ENCODE peak calls at places on chromosomes 6 and 20, in four cellular contexts. U is coronary artery, A is IMR-90, N is left ventricle myocardium inferior. B is an unnamed sample.

GRCh38 chr20:53881362-53881761 is 189.0 kb downstream of the BCAS1 start:
- DNase-seq in U (no peak), A (no peak), N (no peak), B (no peak)

GRCh38 chr6:163232649-163233048 is 181.9 kb upstream of the QKI start:
- DNase-seq in U (no peak), A (no peak), N (no peak), B (no peak)

GRCh38 chr6:169791721-169792131 is 40.3 kb downstream of the ERMARD start:
- DNase-seq in U (peak), A (no peak), N (no peak), B (no peak)

GRCh38 chr6:148599967-148600426 is 146.8 kb upstream of the UST start:
- DNase-seq in U (no peak), A (peak), N (no peak), B (no peak)

GRCh38 chr20:47740225-47741184 is 44.8 kb downstream of the SULF2 start:
- DNase-seq in U (no peak), A (no peak), N (peak), B (no peak)

GRCh38 chr6:143374014-143374413 is 76.5 kb downstream of the ADAT2 start:
- DNase-seq in U (no peak), A (no peak), N (no peak), B (no peak)

GRCh38 chr6:14875678-14876063 is 370.2 kb upstream of the JARID2 start:
- DNase-seq in U (no peak), A (no peak), N (no peak), B (no peak)

GRCh38 chr6:106084106-106084963 is 1.8 kb upstream of the PRDM1 start:
- DNase-seq in U (no peak), A (peak), N (no peak), B (no peak)

GRCh38 chr6:137171824-137172733 is 1.4 kb downstream of the IL22RA2 start:
- DNase-seq in U (no peak), A (no peak), N (no peak), B (no peak)

GRCh38 chr6:45187841-45188240 is 140.3 kb upstream of the RUNX2 start:
- DNase-seq in U (no peak), A (peak), N (no peak), B (no peak)

GRCh38 chr6:163170294-163170883 is 244.1 kb upstream of the QKI start:
- DNase-seq in U (no peak), A (no peak), N (no peak), B (no peak)

GRCh38 chr6:37049990-37050853 is 44.8 kb downstream of the FGD2 start:
- DNase-seq in U (no peak), A (no peak), N (peak), B (no peak)

GRCh38 chr6:170096803-170097504 is 193.9 kb downstream of the DLL1 start:
- DNase-seq in U (no peak), A (no peak), N (no peak), B (peak)

GRCh38 chr6:101089640-101090039 is 208.5 kb upstream of the ASCC3 start:
- DNase-seq in U (no peak), A (no peak), N (no peak), B (no peak)

GRCh38 chr6:106974337-106974998 is at the start of gene CD24:
- DNase-seq in U (no peak), A (no peak), N (no peak), B (peak)

GRCh38 chr6:170461556-170462365 is 91.3 kb downstream of the PSMB1 start:
- DNase-seq in U (no peak), A (no peak), N (no peak), B (no peak)

GRCh38 chr6:106910999-106911949 is 63.3 kb downstream of the CD24 start:
- DNase-seq in U (no peak), A (no peak), N (no peak), B (no peak)

GRCh38 chr6:43076093-43076927 is at the start of gene PTK7:
- DNase-seq in U (no peak), A (peak), N (peak), B (no peak)

GRCh38 chr20:62784497-62784896 is 11.8 kb upstream of the MRGBP start:
- DNase-seq in U (no peak), A (no peak), N (no peak), B (no peak)

GRCh38 chr6:8054276-8054675 is 9.9 kb downstream of the BLOC1S5 start:
- DNase-seq in U (no peak), A (peak), N (no peak), B (no peak)

GRCh38 chr6:108988291-108988690 is 106.4 kb downstream of the SESN1 start:
- DNase-seq in U (no peak), A (no peak), N (no peak), B (no peak)

GRCh38 chr6:70843328-70843918 is 113.4 kb downstream of the B3GAT2 start:
- DNase-seq in U (no peak), A (no peak), N (no peak), B (no peak)

GRCh38 chr6:89120371-89120770 is 2.5 kb upstream of the SRSF12 start:
- DNase-seq in U (no peak), A (peak), N (no peak), B (no peak)

GRCh38 chr6:114739656-114740055 is 396.8 kb upstream of the HS3ST5 start:
- DNase-seq in U (no peak), A (no peak), N (no peak), B (no peak)

GRCh38 chr6:786946-787763 is 94.2 kb upstream of the EXOC2 start:
- DNase-seq in U (no peak), A (peak), N (no peak), B (no peak)

GRCh38 chr6:38063973-38064372 is 244.4 kb downstream of the ZFAND3 start:
- DNase-seq in U (no peak), A (no peak), N (no peak), B (no peak)

GRCh38 chr6:74199146-74199680 is 503.2 kb downstream of the CD109 start:
- DNase-seq in U (no peak), A (no peak), N (no peak), B (no peak)
- H3K27ac ChIP-seq in U (no peak), A (no peak), N (no peak), B (no peak)

DNA sequence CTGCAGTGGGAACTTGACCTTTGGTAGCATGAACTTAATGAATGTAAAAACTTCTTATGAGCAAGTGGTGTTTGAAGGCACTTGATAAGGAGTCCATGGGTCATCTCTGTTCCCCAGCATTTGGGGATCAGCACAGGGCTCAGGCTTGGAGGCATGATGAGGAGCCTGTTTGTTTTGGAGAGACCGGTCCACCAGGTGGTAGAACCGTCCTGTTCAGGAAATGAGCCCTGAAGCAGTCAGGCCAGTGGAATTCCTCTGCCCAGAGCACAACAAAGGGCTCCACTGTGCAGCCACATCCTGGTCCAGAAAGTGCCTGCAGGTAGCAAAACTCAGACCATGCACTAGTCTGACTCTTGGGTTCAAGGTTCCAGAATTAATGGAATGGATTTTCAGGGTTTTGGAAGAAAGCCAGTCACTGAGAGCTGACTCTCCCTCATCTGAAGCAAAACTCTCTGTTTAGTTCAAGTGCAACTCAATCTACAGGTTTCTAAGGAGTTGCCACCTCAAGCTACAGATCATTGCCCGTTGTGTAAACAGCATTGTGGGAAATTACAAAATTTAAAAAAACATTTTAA is 52.3 kb upstream of the ADGRF1 start:
- DNase-seq in U (no peak), A (peak), N (no peak), B (no peak)
- TF ChIP-seq CTCF in U (no peak), A (no peak), N (no peak), B (peak)

GRCh38 chr20:40233401-40233800 is 455.6 kb downstream of the MAFB start:
- DNase-seq in U (no peak), A (no peak), N (no peak), B (no peak)
- H3K27ac ChIP-seq in U (no peak), A (no peak), N (no peak), B (no peak)

GRCh38 chr6:33714385-33715040 is 3.0 kb upstream of the UQCC2 start:
- DNase-seq in U (no peak), A (no peak), N (no peak), B (no peak)
- TF ChIP-seq CTCF in U (no peak), A (no peak), N (no peak), B (no peak)

GRCh38 chr6:119215885-119216590 is 133.5 kb downstream of the MAN1A1 start:
- DNase-seq in U (no peak), A (no peak), N (no peak), B (no peak)
- H3K27ac ChIP-seq in U (no peak), A (no peak), N (no peak), B (no peak)

DNA sequence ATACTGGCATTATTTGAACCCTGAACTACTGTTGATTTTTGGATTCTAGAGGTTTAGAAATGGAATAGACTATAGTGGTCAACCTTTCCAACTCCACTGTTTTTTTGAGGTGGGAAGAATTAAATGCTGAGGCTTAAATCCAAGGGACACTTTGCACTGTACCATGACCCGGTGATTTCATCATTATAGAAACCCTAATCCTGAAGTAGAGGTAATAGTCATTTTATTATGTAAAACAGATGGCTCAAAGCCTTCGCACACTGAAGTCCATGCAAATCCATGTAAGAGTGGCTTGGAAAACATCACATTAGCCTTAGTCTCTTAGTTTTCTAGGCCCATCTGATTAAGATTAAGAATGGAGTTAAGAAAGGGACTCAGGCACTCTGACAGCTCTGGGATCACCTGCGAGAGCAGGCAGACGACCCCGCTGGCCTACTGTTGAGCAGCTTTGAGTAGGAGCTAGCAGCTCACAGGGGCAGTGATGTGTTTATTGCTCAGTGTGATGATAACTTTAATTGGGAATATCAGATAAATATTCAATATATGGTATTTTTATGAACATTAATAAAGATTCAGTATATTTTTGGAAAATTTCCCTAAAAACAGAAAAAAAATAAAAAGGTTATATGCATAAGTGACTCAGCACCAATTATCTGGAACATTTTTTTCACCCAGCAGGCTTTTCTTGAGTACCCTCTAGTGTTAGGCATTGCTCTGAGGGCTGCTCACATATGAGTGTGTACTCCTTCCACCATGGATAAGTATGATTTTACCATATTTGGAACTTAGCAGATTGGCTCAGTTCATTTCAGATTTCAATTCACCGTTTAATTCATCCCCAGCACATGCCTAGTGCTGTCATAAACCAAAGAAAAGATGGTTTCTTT is 13.4 kb downstream of the SLX4IP start:
- DNase-seq in U (no peak), A (peak), N (no peak), B (no peak)
- TF ChIP-seq CTCF in U (no peak), A (no peak), N (no peak), B (no peak)

GRCh38 chr6:90290991-90291390 is 5.7 kb downstream of the BACH2 start:
- DNase-seq in U (no peak), A (peak), N (no peak), B (no peak)
- H3K27ac ChIP-seq in U (no peak), A (no peak), N (no peak), B (no peak)

DNA sequence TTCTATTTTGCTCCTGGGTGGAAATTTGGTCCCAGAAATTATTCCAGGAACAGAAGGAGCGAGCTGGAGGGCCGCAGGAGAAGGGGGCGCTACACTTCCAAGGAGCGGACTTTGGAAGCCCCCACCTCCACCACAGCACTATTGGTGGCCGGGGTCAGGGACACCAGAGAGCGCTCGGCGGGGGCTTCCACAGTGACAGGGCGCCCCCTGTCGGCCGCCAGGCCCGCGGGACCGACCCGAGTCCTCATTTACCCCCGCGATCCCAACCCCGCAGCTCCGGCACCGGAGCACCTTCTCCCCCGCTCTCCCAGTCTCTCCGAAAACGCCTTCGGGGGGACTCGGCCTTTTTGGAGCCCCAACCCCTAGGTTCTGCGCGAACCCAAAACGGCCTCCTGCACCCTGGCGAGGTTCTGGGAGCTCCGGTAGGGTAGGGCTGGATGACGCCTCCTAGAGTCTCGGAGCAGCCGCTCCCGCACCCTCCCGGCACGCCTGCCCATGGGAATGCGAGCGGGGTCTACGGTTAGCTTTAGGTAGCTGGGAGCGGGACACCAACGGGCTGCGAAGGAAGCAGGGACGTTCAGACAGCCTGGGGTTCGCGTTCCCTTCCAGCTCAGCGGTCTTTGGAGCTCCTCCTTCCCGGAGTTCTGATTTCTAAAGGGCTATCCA is 2.4 kb upstream of the FOXA2 start:
- DNase-seq in U (no peak), A (no peak), N (no peak), B (no peak)
- TF ChIP-seq CTCF in U (peak), A (no peak), N (peak), B (peak)

GRCh38 chr6:79984261-79984660 is 20.2 kb upstream of the TTK start:
- DNase-seq in U (no peak), A (no peak), N (no peak), B (no peak)
- H3K27ac ChIP-seq in U (no peak), A (no peak), N (no peak), B (no peak)

DNA sequence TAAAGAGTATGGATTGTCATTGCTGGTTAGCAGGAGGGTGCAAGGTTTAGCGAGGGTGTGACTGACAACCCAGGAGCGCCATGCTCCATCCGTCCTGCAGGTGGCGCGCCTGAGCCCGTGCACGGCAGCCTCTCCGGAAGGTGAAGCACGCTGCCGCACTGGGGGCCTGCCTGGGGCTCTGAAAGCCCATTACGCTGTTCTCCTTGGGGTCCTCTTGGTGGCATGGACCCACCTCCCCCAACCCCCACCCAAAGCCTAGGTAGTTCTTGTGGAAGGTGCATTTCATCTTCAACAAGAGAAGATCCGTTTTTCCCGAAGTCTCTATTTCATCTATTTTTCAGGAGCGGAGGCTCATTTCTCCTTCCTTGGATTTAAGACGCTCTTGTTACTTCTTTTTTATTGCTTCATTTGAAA is 197.4 kb upstream of the KCNG1 start:
- DNase-seq in U (no peak), A (no peak), N (peak), B (no peak)
- TF ChIP-seq CTCF in U (peak), A (peak), N (peak), B (peak)

B was measured in RWPE2.